ENCODE peak calls at places on chromosomes 7 and 10, in ten cellular contexts. L is frontal cortex; D is Calu3; B is fibroblast of mammary gland; R is NCI-H187; G is Karpas-422; S is NCI-H2081; U is ovary; N is naive thymus-derived CD8-positive, alpha-beta T cell; Z is SHP77. O is an unnamed sample.

GRCh38 chr7:2452074-2452507 is 24.1 kb downstream of the GRIFIN start:
- DNase-seq in L (no peak), D (peak; percentile 55), B (no peak), R (no peak), G (no peak), S (no peak), U (no peak), N (no peak), Z (peak; percentile 31), O (no peak)

GRCh38 chr7:65967361-65968155 is 14.5 kb downstream of the GUSB start:
- DNase-seq in L (no peak), D (no peak), B (no peak), R (no peak), G (no peak), S (no peak), U (no peak), N (no peak), Z (peak; percentile 83), O (no peak)

GRCh38 chr10:63702107-63702506 is 180.9 kb downstream of the REEP3 start:
- DNase-seq in L (no peak), D (no peak), B (peak; percentile 51), R (no peak), G (no peak), S (peak; percentile 82), U (no peak), N (no peak), Z (peak; percentile 77), O (no peak)

GRCh38 chr10:118543714-118544400 is 51.6 kb downstream of the PRLHR start:
- DNase-seq in L (no peak), D (peak; percentile 64), B (peak; percentile 62), R (no peak), G (peak; percentile 75), S (peak; percentile 64), U (no peak), N (no peak), Z (peak; percentile 63), O (no peak)

GRCh38 chr10:30510184-30510931 is 76.4 kb downstream of the MAP3K8 start:
- DNase-seq in L (no peak), D (peak; percentile 36), B (peak; percentile 80), R (no peak), G (peak; percentile 77), S (no peak), U (no peak), N (no peak), Z (no peak), O (no peak)

GRCh38 chr10:109957092-109957797 is 33.9 kb upstream of the XPNPEP1 start:
- DNase-seq in L (no peak), D (no peak), B (no peak), R (peak; percentile 39), G (no peak), S (peak; percentile 53), U (no peak), N (no peak), Z (peak; percentile 70), O (no peak)

GRCh38 chr10:28926932-28927331 is 249.6 kb downstream of the BAMBI start:
- DNase-seq in L (no peak), D (no peak), B (no peak), R (no peak), G (no peak), S (no peak), U (no peak), N (no peak), Z (no peak), O (no peak)

GRCh38 chr7:100540073-100540723 is 1.2 kb downstream of the AGFG2 start:
- DNase-seq in L (no peak), D (peak; percentile 26), B (no peak), R (no peak), G (no peak), S (no peak), U (no peak), N (no peak), Z (no peak), O (no peak)

GRCh38 chr10:13521021-13521420 is 7.8 kb downstream of the BEND7 start:
- DNase-seq in L (no peak), D (no peak), B (no peak), R (no peak), G (no peak), S (no peak), U (no peak), N (no peak), Z (no peak), O (no peak)

GRCh38 chr7:44083796-44084195 is 1.5 kb upstream of the POLM start:
- DNase-seq in L (no peak), D (no peak), B (no peak), R (no peak), G (no peak), S (no peak), U (no peak), N (no peak), Z (no peak), O (no peak)

GRCh38 chr7:106344861-106345260 is 60.1 kb upstream of the NAMPT start:
- DNase-seq in L (no peak), D (no peak), B (no peak), R (no peak), G (no peak), S (no peak), U (no peak), N (no peak), Z (no peak), O (no peak)

GRCh38 chr10:124245191-124245590 is 151.8 kb upstream of the CHST15 start:
- DNase-seq in L (no peak), D (no peak), B (no peak), R (no peak), G (no peak), S (no peak), U (no peak), N (no peak), Z (no peak), O (no peak)

GRCh38 chr10:43304687-43305333 is 37.9 kb upstream of the RASGEF1A start:
- DNase-seq in L (no peak), D (peak; percentile 45), B (peak; percentile 21), R (no peak), G (no peak), S (no peak), U (peak; percentile 77), N (peak; percentile 69), Z (no peak), O (peak; percentile 81)

GRCh38 chr7:143069912-143070500 is 17.9 kb downstream of the OR6V1 start:
- DNase-seq in L (no peak), D (no peak), B (no peak), R (no peak), G (no peak), S (no peak), U (no peak), N (no peak), Z (no peak), O (no peak)

GRCh38 chr10:100508691-100509150 is 10.9 kb downstream of the SEC31B start:
- DNase-seq in L (no peak), D (peak; percentile 27), B (peak; percentile 72), R (no peak), G (peak; percentile 86), S (peak; percentile 21), U (no peak), N (peak; percentile 73), Z (peak; percentile 31), O (no peak)

GRCh38 chr7:112192236-112193154 is 13.7 kb downstream of the DOCK4 start:
- DNase-seq in L (no peak), D (no peak), B (peak; percentile 79), R (no peak), G (no peak), S (no peak), U (no peak), N (no peak), Z (no peak), O (no peak)

GRCh38 chr10:70925377-70926214 is 37.2 kb upstream of the PCBD1 start:
- DNase-seq in L (peak; percentile 41), D (peak; percentile 69), B (peak; percentile 12), R (peak; percentile 2), G (peak; percentile 79), S (no peak), U (peak; percentile 47), N (no peak), Z (no peak), O (peak; percentile 46)

GRCh38 chr7:82057476-82057875 is 287.6 kb upstream of the HGF start:
- DNase-seq in L (no peak), D (no peak), B (no peak), R (no peak), G (no peak), S (no peak), U (no peak), N (no peak), Z (no peak), O (no peak)

GRCh38 chr10:91206837-91207474 is 13.5 kb upstream of the PCGF5 start:
- DNase-seq in L (no peak), D (no peak), B (no peak), R (no peak), G (no peak), S (no peak), U (no peak), N (no peak), Z (no peak), O (no peak)

GRCh38 chr10:4159173-4159572 is 374.2 kb upstream of the KLF6 start:
- DNase-seq in L (no peak), D (no peak), B (no peak), R (no peak), G (no peak), S (no peak), U (no peak), N (no peak), Z (no peak), O (no peak)

GRCh38 chr10:30106987-30107386 is 47.6 kb upstream of the JCAD start:
- DNase-seq in L (no peak), D (no peak), B (no peak), R (no peak), G (no peak), S (no peak), U (no peak), N (no peak), Z (no peak), O (no peak)

O was measured in right cardiac atrium.